ENCODE peak calls at places on chromosomes 5 and 9, in nine cellular contexts. S is GM23338, Y is HepG2, M is HCT116, R is transverse colon, T is SK-N-SH, K is prostate gland, P is endothelial cell of umbilical vein, W is stomach. V is an unnamed sample. For H3K4me1, the result is how much of the 10 kb centered on the place peaks cover.

GRCh38 chr5:1100652-1101574 is 10.9 kb downstream of the SLC12A7 start:
- DNase-seq in P (no peak), Y (no peak), S (peak), R (no peak), M (no peak), T (no peak), K (no peak), W (no peak), V (no peak)

GRCh38 chr9:77714077-77714549 is 66.0 kb upstream of the GNA14 start:
- DNase-seq in S (no peak), W (no peak), M (no peak), K (no peak), Y (no peak), P (peak), T (peak), R (no peak), V (no peak)

GRCh38 chr5:36177715-36178556 is 26.0 kb downstream of the SKP2 start:
- DNase-seq in M (peak), P (peak), K (no peak), S (peak), Y (peak), W (no peak), T (peak), R (no peak), V (no peak)

GRCh38 chr9:407255-407654 is 192.6 kb downstream of the DOCK8 start:
- DNase-seq in Y (no peak), P (no peak), R (no peak), W (no peak), T (no peak), K (no peak), S (no peak), M (no peak), V (no peak)

GRCh38 chr9:114417511-114417910 is 29.7 kb upstream of the AKNA start:
- DNase-seq in T (no peak), S (no peak), P (no peak), W (no peak), R (no peak), K (no peak), Y (no peak), M (no peak), V (no peak)

GRCh38 chr5:38463634-38464521 is 92.6 kb downstream of the LIFR start:
- DNase-seq in R (no peak), P (peak), W (no peak), T (no peak), M (peak), S (no peak), Y (peak), K (no peak), V (no peak)

GRCh38 chr5:39716532-39716971 is 291.8 kb upstream of the DAB2 start:
- DNase-seq in T (peak), W (peak), P (peak), Y (peak), K (no peak), S (peak), M (peak), R (peak), V (peak)

GRCh38 chr5:113034182-113034773 is 57.7 kb downstream of the DCP2 start:
- DNase-seq in Y (no peak), M (no peak), S (peak), T (no peak), R (no peak), K (no peak), P (no peak), W (no peak), V (no peak)

GRCh38 chr9:137174722-137175293 is 3.0 kb upstream of the TMEM210 start:
- DNase-seq in W (no peak), T (no peak), P (no peak), S (peak), M (no peak), Y (no peak), R (no peak), K (no peak), V (no peak)

GRCh38 chr5:120942551-120942950 is 478.5 kb downstream of the PRR16 start:
- DNase-seq in S (peak), W (no peak), T (no peak), M (no peak), P (no peak), Y (no peak), R (no peak), K (no peak), V (peak)

GRCh38 chr5:65326912-65327311 is 154.8 kb downstream of the ADAMTS6 start:
- DNase-seq in Y (no peak), W (no peak), T (no peak), S (peak), R (no peak), P (no peak), K (no peak), M (no peak), V (no peak)

GRCh38 chr5:56147679-56148230 is 85.4 kb downstream of the ANKRD55 start:
- DNase-seq in S (no peak), K (no peak), P (no peak), W (no peak), R (no peak), M (no peak), Y (no peak), T (no peak), V (no peak)

GRCh38 chr5:172506921-172507320 is 52.6 kb upstream of the SH3PXD2B start:
- DNase-seq in S (no peak), K (no peak), T (no peak), P (no peak), W (no peak), Y (no peak), M (no peak), R (no peak), V (no peak)

GRCh38 chr9:123334639-123335038 is 21.4 kb upstream of the CRB2 start:
- DNase-seq in K (no peak), R (no peak), S (no peak), Y (no peak), P (no peak), T (no peak), W (no peak), M (no peak), V (no peak)

GRCh38 chr9:27619743-27620142 is 46.5 kb upstream of the C9orf72 start:
- DNase-seq in K (no peak), T (no peak), P (no peak), S (no peak), M (no peak), R (no peak), W (no peak), Y (no peak), V (no peak)

GRCh38 chr9:135096408-135096885 is 9.0 kb downstream of the OLFM1 start:
- DNase-seq in S (no peak), T (peak), W (no peak), R (no peak), M (no peak), Y (no peak), P (no peak), K (no peak), V (no peak)

GRCh38 chr9:86069206-86069869 is 30.0 kb downstream of the GOLM1 start:
- DNase-seq in K (no peak), M (no peak), Y (no peak), S (no peak), T (no peak), W (no peak), P (no peak), R (no peak), V (no peak)

GRCh38 chr9:36141288-36141687 is 4.8 kb downstream of the GLIPR2 start:
- DNase-seq in S (peak), T (peak), P (no peak), M (no peak), W (no peak), R (no peak), K (peak), Y (no peak), V (peak)

GRCh38 chr9:36143242-36143641 is 6.7 kb downstream of the GLIPR2 start:
- DNase-seq in S (no peak), Y (no peak), R (no peak), M (no peak), W (no peak), T (no peak), K (no peak), P (no peak), V (no peak)

GRCh38 chr9:36141761-36142160 is 5.2 kb downstream of the GLIPR2 start:
- DNase-seq in P (no peak), Y (no peak), S (no peak), W (no peak), M (no peak), T (no peak), R (no peak), K (no peak), V (no peak)

GRCh38 chr9:36144322-36145206 is 8.0 kb downstream of the GLIPR2 start:
- DNase-seq in T (no peak), K (no peak), M (no peak), S (no peak), P (no peak), W (no peak), Y (peak), R (no peak), V (no peak)

GRCh38 chr9:36142510-36143161 is 6.1 kb downstream of the GLIPR2 start:
- DNase-seq in M (no peak), W (peak), K (no peak), T (no peak), R (peak), Y (no peak), S (no peak), P (no peak), V (no peak)
- TF ChIP-seq POLR2AphosphoS5 in M (no peak), W (peak), K (no peak), T (no peak), R (no peak), Y (no peak), S (no peak), P (no peak), V (no peak)

GRCh38 chr9:115671911-115672310 is 481.7 kb upstream of the PAPPA start:
- DNase-seq in M (no peak), T (no peak), Y (no peak), R (no peak), P (no peak), W (no peak), S (no peak), K (no peak), V (no peak)

GRCh38 chr9:115674091-115674490 is 479.5 kb upstream of the PAPPA start:
- DNase-seq in M (no peak), R (no peak), Y (no peak), W (no peak), P (no peak), S (no peak), K (no peak), T (no peak), V (no peak)

GRCh38 chr9:115672477-115673316 is 480.9 kb upstream of the PAPPA start:
- DNase-seq in S (peak), M (no peak), W (no peak), P (peak), T (no peak), Y (peak), R (no peak), K (no peak), V (no peak)

GRCh38 chr9:115673599-115673998 is 480.0 kb upstream of the PAPPA start:
- DNase-seq in W (no peak), R (no peak), S (no peak), M (no peak), K (no peak), Y (no peak), P (no peak), T (no peak), V (no peak)

DNA sequence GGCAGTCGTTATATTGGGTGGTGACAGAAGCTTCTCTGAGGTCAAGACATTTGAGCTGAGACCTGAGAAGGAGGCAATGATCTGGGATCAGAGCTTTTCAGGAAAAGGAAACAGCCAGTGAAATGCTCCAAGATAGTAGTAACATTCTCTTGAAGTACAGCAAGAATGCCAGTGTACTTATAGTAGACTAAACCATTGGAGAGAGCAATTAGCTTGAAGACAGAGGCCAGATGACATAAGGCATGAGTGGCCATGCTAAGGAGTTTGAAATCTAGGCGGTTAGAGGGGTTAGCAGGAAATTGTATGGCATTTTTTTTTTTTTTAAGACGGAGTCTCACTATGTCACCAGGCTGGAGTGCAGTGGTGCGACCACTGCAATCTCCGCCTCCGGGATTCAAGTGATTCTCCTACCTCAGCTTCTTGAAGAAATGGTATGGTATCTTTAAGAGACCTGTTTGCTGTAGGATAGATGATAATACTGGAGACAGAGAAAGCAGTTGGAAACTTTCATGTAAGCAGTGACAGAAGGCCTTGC is 482.3 kb upstream of the PAPPA start:
- DNase-seq in K (no peak), Y (no peak), T (no peak), R (no peak), M (no peak), W (no peak), S (no peak), P (no peak), V (no peak)
- H3K27ac ChIP-seq in K (no peak), Y (no peak), T (peak), R (no peak), M (no peak), W (no peak), S (no peak), P (no peak), V (no peak)

GRCh38 chr9:110073356-110073666 is 134.6 kb downstream of the C9orf152 start:
- DNase-seq in S (no peak), K (no peak), R (no peak), W (no peak), M (no peak), P (no peak), T (no peak), Y (peak), V (no peak)

GRCh38 chr9:110076894-110077725 is 130.8 kb downstream of the C9orf152 start:
- DNase-seq in K (no peak), S (no peak), M (no peak), W (no peak), P (no peak), Y (no peak), T (no peak), R (no peak), V (no peak)

GRCh38 chr9:110081395-110081794 is 126.6 kb downstream of the C9orf152 start:
- DNase-seq in K (no peak), T (no peak), Y (no peak), W (no peak), M (no peak), P (no peak), S (no peak), R (no peak), V (no peak)

GRCh38 chr9:110078626-110079025 is 129.3 kb downstream of the C9orf152 start:
- DNase-seq in R (no peak), M (no peak), P (peak), K (no peak), Y (no peak), W (no peak), S (no peak), T (no peak), V (no peak)

GRCh38 chr9:110077926-110078325 is 130.0 kb downstream of the C9orf152 start:
- DNase-seq in K (no peak), S (no peak), T (no peak), Y (no peak), W (no peak), M (no peak), R (no peak), P (no peak), V (no peak)
- H3K4me1 ChIP-seq in K (under half), S (under half), T (under half), Y (under half), W (under half), M (under half), R (under half), P (under half), V (under half)

DNA sequence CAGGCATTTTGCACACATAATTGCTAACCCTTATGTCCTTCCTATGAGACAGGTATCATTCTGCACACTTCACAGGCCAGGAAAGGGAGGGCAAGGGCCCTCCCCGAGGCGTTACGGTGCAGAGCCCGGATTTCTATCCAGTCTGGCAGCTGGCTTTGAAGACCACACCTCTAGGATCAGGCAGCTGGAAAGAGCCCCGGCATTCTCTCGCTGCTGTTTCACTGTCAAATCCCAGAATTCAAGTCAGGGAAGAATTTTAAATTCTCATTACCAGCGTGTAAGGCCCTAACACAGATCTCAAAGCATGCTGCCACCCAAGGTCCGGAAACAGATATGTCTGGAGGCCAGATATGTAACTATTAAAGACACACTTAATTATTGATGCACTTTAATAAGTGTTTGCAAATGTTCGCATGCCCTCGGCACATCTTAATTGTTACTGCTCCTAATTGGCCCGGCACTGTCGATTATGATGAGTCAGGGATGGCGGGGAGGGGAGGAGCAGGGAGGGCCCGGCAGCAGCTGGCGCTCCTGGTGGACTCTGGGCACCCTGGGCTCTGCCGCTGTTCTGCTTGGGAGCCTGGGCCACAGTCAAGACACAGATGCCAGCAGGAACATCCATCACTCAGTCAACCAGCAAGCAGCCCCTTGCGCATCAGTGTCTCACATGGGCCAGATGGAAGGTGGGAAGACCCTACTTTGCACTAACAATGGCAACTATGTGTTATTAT is 76.3 kb upstream of the BARHL1 start:
- DNase-seq in S (no peak), Y (no peak), R (no peak), M (no peak), W (no peak), K (no peak), T (peak), P (no peak), V (no peak)
- TF ChIP-seq POLR2AphosphoS5 in S (no peak), Y (no peak), R (no peak), M (no peak), W (no peak), K (no peak), T (no peak), P (no peak), V (no peak)

GRCh38 chr9:81373294-81373693 is 316.1 kb downstream of the TLE1 start:
- DNase-seq in K (no peak), M (no peak), W (no peak), Y (no peak), S (no peak), P (no peak), T (no peak), R (no peak), V (no peak)
- H3K27ac ChIP-seq in K (no peak), M (no peak), W (no peak), Y (no peak), S (no peak), P (no peak), T (no peak), R (no peak), V (peak)